ENCODE peak calls at places on chromosomes 4 and X, in ten cellular contexts. Z, B, N, L, S, V, D, W, J and R are unnamed samples. For H4K20me1, the result is how much of the 10 kb centered on the place peaks cover.

GRCh38 chr4:85019411-85019810 is 52.9 kb upstream of the WDFY3 start:
- DNase-seq in Z (no peak), B (no peak), N (no peak), L (no peak), S (no peak), V (no peak), D (no peak), W (no peak), J (no peak), R (no peak)

GRCh38 chrX:7068939-7069367 is 78.6 kb upstream of the STS start:
- DNase-seq in Z (peak), B (peak), N (peak), L (peak), S (no peak), V (no peak), D (no peak), W (peak), J (no peak), R (no peak)

GRCh38 chrX:9682456-9682855 is 83.2 kb downstream of the GPR143 start:
- DNase-seq in Z (no peak), B (no peak), N (peak), L (peak), S (peak), V (no peak), D (no peak), W (no peak), J (peak), R (no peak)

GRCh38 chrX:9533611-9534010 is 68.8 kb downstream of the TBL1X start:
- DNase-seq in Z (no peak), B (no peak), N (no peak), L (no peak), S (no peak), V (no peak), D (no peak), W (no peak), J (no peak), R (no peak)

GRCh38 chr4:144905286-144905685 is 192.7 kb downstream of the ANAPC10 start:
- DNase-seq in Z (no peak), B (no peak), N (peak), L (no peak), S (peak), V (no peak), D (no peak), W (no peak), J (no peak), R (no peak)

GRCh38 chr4:119337010-119337409 is 15.1 kb upstream of the FABP2 start:
- DNase-seq in Z (no peak), B (no peak), N (no peak), L (peak), S (no peak), V (no peak), D (no peak), W (no peak), J (no peak), R (no peak)

GRCh38 chr4:151355155-151355554 is 29.8 kb upstream of the SH3D19 start:
- DNase-seq in Z (no peak), B (no peak), N (no peak), L (no peak), S (no peak), V (no peak), D (no peak), W (peak), J (no peak), R (no peak)

GRCh38 chrX:31301941-31302340 is 230.1 kb upstream of the FTHL17 start:
- DNase-seq in Z (no peak), B (no peak), N (peak), L (no peak), S (no peak), V (no peak), D (no peak), W (no peak), J (no peak), R (no peak)

GRCh38 chrX:47278684-47279083 is 45.9 kb downstream of the USP11 start:
- DNase-seq in Z (no peak), B (no peak), N (no peak), L (no peak), S (peak), V (peak), D (no peak), W (peak), J (peak), R (no peak)

GRCh38 chr4:137738377-137738990 is 206.2 kb upstream of the PCDH18 start:
- DNase-seq in Z (no peak), B (no peak), N (no peak), L (no peak), S (no peak), V (no peak), D (no peak), W (no peak), J (no peak), R (no peak)

GRCh38 chr4:121650741-121651140 is 46.0 kb downstream of the ANXA5 start:
- DNase-seq in Z (no peak), B (no peak), N (no peak), L (no peak), S (no peak), V (no peak), D (no peak), W (no peak), J (no peak), R (no peak)

GRCh38 chrX:20267924-20268701 is 1.4 kb upstream of the RPS6KA3 start:
- DNase-seq in Z (peak), B (no peak), N (peak), L (peak), S (peak), V (peak), D (no peak), W (no peak), J (no peak), R (no peak)

GRCh38 chr4:11592276-11592675 is 163.6 kb upstream of the HS3ST1 start:
- DNase-seq in Z (no peak), B (no peak), N (no peak), L (no peak), S (no peak), V (no peak), D (no peak), W (no peak), J (no peak), R (no peak)

GRCh38 chrX:53483838-53484420 is 49.8 kb upstream of the HSD17B10 start:
- DNase-seq in Z (no peak), B (no peak), N (no peak), L (no peak), S (peak), V (peak), D (no peak), W (peak), J (peak), R (no peak)

GRCh38 chr4:2338754-2339457 is 77.0 kb upstream of the MXD4 start:
- DNase-seq in Z (no peak), B (no peak), N (peak), L (no peak), S (no peak), V (no peak), D (no peak), W (no peak), J (no peak), R (no peak)

GRCh38 chrX:15737957-15738685 is at the start of gene CA5B:
- DNase-seq in Z (peak), B (peak), N (peak), L (peak), S (peak), V (peak), D (peak), W (peak), J (peak), R (peak)

GRCh38 chrX:111634823-111635410 is 46.1 kb upstream of the ALG13 start:
- DNase-seq in Z (no peak), B (no peak), N (no peak), L (no peak), S (no peak), V (no peak), D (no peak), W (peak), J (no peak), R (no peak)

GRCh38 chr4:151114986-151115385 is 15.6 kb downstream of the RPS3A start:
- DNase-seq in Z (no peak), B (no peak), N (no peak), L (no peak), S (peak), V (peak), D (no peak), W (no peak), J (peak), R (no peak)

GRCh38 chrX:56783450-56783831 is 54.4 kb downstream of the NBDY start:
- DNase-seq in Z (peak), B (peak), N (peak), L (no peak), S (no peak), V (no peak), D (no peak), W (peak), J (no peak), R (peak)

GRCh38 chr4:186137193-186137792 is 32.8 kb downstream of the FAM149A start:
- DNase-seq in Z (peak), B (peak), N (peak), L (peak), S (peak), V (peak), D (no peak), W (no peak), J (peak), R (peak)

GRCh38 chrX:69152398-69152797 is 12.9 kb downstream of the PJA1 start:
- DNase-seq in Z (peak), B (no peak), N (no peak), L (no peak), S (no peak), V (no peak), D (no peak), W (peak), J (peak), R (no peak)

GRCh38 chr4:184166736-184167135 is 50.9 kb downstream of the ENPP6 start:
- DNase-seq in Z (no peak), B (no peak), N (peak), L (no peak), S (no peak), V (no peak), D (no peak), W (no peak), J (no peak), R (no peak)

GRCh38 chrX:32155044-32155638 is 1056.2 kb downstream of the DMD start:
- DNase-seq in Z (peak), B (no peak), N (peak), L (no peak), S (no peak), V (no peak), D (no peak), W (no peak), J (no peak), R (no peak)

GRCh38 chrX:16836371-16836770 is 33.8 kb downstream of the RBBP7 start:
- DNase-seq in Z (peak), B (no peak), N (peak), L (no peak), S (peak), V (peak), D (no peak), W (no peak), J (peak), R (no peak)

GRCh38 chr4:58163172-58163571 is 1053.0 kb upstream of the IGFBP7 start:
- DNase-seq in Z (no peak), B (no peak), N (no peak), L (no peak), S (no peak), V (no peak), D (no peak), W (no peak), J (no peak), R (no peak)

GRCh38 chr4:113784497-113785254 is 23.1 kb upstream of the CAMK2D start:
- DNase-seq in Z (no peak), B (no peak), N (no peak), L (peak), S (peak), V (peak), D (no peak), W (peak), J (peak), R (no peak)

DNA sequence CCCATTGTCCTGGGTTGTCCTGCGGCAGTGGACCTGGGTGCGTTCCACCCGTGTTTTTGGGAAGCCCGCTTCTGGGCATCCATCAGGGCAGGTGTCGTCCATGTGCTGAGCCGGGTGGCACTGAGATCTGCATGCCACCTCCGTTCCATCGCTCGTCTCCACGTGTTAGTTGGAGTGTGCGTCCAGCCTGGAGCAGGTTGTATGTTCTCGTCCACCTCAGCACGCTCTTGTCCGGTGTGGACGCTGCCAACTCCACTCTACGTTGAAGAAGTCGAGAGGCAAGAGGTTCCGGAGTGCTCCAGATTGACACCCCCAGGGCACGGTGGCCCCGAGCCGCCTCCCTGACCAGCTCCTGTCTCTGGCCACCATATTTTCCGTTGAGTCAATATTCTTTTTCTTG is 33.9 kb downstream of the PCGF3 start:
- DNase-seq in Z (no peak), B (no peak), N (no peak), L (no peak), S (no peak), V (no peak), D (no peak), W (no peak), J (no peak), R (no peak)
- H4K20me1 ChIP-seq in Z (under half), B (under half), N (under half), L (under half), S (under half), V (half or more), D (under half), W (under half), J (under half), R (under half)

DNA sequence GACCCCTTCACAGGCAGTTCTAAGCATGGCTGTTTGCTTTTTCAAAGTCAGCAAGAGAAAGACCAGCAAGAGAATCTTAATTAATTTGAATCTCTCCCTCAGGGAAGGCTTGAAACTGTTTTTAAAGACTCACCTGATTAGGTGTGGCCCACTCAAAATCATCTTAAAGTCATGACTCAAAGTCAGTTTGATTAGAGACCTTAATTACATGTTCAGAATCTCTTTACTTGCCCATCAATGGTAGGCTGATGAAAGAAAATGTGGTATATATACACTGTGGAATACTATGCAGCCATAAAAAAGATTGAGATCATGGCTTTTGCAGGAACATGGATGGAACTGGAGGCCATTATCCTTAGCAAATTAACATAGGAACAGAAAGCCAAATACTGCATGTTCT is 247.5 kb upstream of the PRKX start:
- DNase-seq in Z (no peak), B (peak), N (no peak), L (no peak), S (no peak), V (no peak), D (no peak), W (no peak), J (no peak), R (no peak)
- H3K27ac ChIP-seq in Z (no peak), B (no peak), N (no peak), L (no peak), S (no peak), V (no peak), D (no peak), W (no peak), J (no peak), R (no peak)

DNA sequence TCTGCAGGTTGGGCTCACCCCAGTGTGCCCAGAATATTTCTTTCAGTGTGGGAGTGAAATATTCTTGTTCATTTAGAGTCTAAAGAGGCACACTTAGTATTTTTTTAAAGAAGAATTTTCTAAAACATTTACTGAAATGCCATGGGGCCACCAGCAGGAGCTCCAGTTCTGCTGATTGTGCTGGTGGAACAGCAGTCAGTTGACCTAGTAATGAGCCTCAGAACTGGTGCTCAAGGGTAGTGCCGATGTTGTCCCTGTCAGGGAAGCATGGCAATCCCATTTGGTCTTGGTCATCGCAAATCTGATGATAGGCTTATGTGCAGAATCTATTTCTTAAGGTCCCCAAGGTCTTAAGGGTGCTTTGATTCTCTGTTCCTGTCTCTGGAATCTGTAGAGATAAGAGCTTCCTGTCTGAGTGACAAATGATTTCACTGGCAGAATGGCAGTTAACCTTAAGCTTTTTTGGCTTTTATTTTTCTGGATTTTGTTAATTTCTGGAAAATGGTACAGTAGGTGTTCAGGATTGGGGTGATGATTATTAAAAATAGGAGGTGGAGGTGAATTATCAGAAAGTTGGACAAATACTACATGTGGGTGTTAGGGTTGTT is 31.3 kb downstream of the JADE1 start:
- DNase-seq in Z (no peak), B (no peak), N (no peak), L (no peak), S (no peak), V (no peak), D (no peak), W (no peak), J (no peak), R (no peak)
- H4K20me1 ChIP-seq in Z (under half), B (under half), N (half or more), L (under half), S (under half), V (under half), D (half or more), W (under half), J (under half), R (under half)

DNA sequence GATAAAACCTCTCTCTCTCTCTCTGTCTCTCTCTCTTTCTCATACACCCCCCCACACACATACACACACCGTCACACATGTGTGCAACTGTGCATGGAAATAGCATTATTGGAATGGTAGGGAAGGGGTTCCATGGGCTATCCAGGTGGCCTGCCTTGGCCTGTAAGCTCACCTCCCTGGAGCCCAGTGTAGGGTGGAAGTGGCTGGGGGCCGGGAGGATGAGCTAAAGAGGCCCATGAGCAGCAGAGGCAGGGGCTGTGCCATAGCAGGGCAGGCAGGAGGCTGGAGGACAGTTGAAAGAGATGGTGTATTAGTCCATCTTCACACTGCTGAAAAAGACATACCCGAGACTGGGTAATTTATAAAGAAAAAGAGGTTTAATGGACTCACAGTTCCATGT is 74.2 kb downstream of the CYTL1 start:
- DNase-seq in Z (no peak), B (no peak), N (no peak), L (no peak), S (no peak), V (no peak), D (no peak), W (no peak), J (no peak), R (no peak)
- H3K27ac ChIP-seq in Z (no peak), B (no peak), N (no peak), L (no peak), S (no peak), V (no peak), D (no peak), W (no peak), J (no peak), R (no peak)

GRCh38 chr4:87017580-87018061 is 82.8 kb downstream of the AFF1 start:
- DNase-seq in Z (no peak), B (no peak), N (no peak), L (no peak), S (peak), V (peak), D (no peak), W (no peak), J (no peak), R (no peak)
- H4K20me1 ChIP-seq in Z (under half), B (under half), N (under half), L (under half), S (under half), V (under half), D (under half), W (under half), J (under half), R (half or more)

GRCh38 chr4:7129871-7130609 is 62.2 kb upstream of the GRPEL1 start:
- DNase-seq in Z (no peak), B (no peak), N (no peak), L (no peak), S (no peak), V (no peak), D (no peak), W (no peak), J (no peak), R (no peak)
- H3K27ac ChIP-seq in Z (no peak), B (no peak), N (no peak), L (no peak), S (no peak), V (no peak), D (no peak), W (no peak), J (no peak), R (no peak)

GRCh38 chr4:3796960-3797359 is 30.8 kb downstream of the ADRA2C start:
- DNase-seq in Z (no peak), B (no peak), N (no peak), L (no peak), S (no peak), V (no peak), D (no peak), W (no peak), J (no peak), R (no peak)
- H4K20me1 ChIP-seq in Z (under half), B (under half), N (under half), L (under half), S (under half), V (under half), D (under half), W (under half), J (under half), R (under half)

GRCh38 chr4:12827966-12828365 is 656.2 kb downstream of the RAB28 start:
- DNase-seq in Z (no peak), B (no peak), N (no peak), L (no peak), S (no peak), V (no peak), D (no peak), W (no peak), J (no peak), R (no peak)
- H3K27ac ChIP-seq in Z (no peak), B (no peak), N (no peak), L (no peak), S (no peak), V (no peak), D (no peak), W (no peak), J (no peak), R (no peak)

DNA sequence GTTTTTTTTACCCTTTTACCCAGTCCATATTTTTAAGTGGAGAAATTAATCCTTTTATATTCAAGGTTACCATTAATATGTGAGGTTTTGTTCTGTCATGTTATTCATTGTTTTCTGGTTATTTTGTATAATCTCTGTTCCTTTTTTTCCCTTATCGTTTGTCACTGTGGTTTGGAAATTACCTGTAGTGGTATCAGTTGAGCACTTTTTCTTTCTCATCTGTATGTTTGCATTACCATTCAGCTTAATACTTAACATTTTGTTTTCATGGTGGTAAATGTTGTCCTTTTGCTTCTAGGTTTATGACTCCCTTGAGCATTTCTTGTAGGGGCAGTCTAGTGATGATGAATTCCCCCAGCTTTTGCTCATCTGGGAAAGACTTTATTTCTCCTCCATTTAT is 6.6 kb downstream of the ETDC start:
- DNase-seq in Z (no peak), B (no peak), N (no peak), L (no peak), S (no peak), V (no peak), D (no peak), W (no peak), J (no peak), R (no peak)
- H4K20me1 ChIP-seq in Z (under half), B (under half), N (under half), L (under half), S (under half), V (under half), D (under half), W (under half), J (under half), R (under half)

DNA sequence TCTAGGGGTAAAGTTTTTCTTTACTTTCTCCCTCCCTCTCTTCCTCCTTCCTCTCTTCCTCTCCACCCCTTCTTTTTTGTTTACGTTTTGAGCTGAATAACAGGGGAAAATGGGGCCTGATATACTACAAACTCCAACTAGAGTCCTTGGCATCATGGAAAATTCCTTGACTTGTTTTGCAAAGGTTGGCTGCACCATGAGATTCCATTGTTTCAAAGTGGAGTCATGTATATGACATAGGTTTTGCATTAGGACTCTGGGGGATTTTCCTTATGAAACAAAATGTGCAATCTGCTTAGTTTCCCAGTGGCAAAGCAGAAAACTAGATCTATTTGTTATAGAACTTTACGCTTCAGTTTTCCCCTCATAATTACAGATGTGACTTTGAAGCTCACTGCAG is 233.5 kb upstream of the PGRMC2 start:
- DNase-seq in Z (no peak), B (no peak), N (no peak), L (peak), S (peak), V (peak), D (no peak), W (no peak), J (no peak), R (no peak)
- H3K27ac ChIP-seq in Z (peak), B (no peak), N (no peak), L (peak), S (no peak), V (peak), D (no peak), W (no peak), J (no peak), R (no peak)